ENCODE peak calls at places on chromosomes 4 and X, in five cellular contexts. One of them, this sample, is unnamed. For H3K36me3, the result is how much of the 10 kb centered on the place peaks cover.

GRCh38 chrX:100368167-100368566 is 41.9 kb downstream of the PCDH19 start:
- DNase-seq in sigmoid colon: no peak
- DNase-seq in BJ: no peak
- DNase-seq in MM.1S: peak
- DNase-seq in pancreas: no peak
- DNase-seq in this sample: peak

GRCh38 chr4:10111067-10111801 is 5.4 kb downstream of the WDR1 start:
- DNase-seq in sigmoid colon: no peak
- DNase-seq in BJ: no peak
- DNase-seq in MM.1S: no peak
- DNase-seq in pancreas: no peak
- DNase-seq in this sample: peak

GRCh38 chrX:140712413-140713173 is 3.0 kb downstream of the LINC00632 start:
- DNase-seq in sigmoid colon: peak
- DNase-seq in BJ: no peak
- DNase-seq in MM.1S: no peak
- DNase-seq in pancreas: peak
- DNase-seq in this sample: peak

GRCh38 chr4:181897935-181898334 is 345.3 kb upstream of the TENM3 start:
- DNase-seq in sigmoid colon: no peak
- DNase-seq in BJ: peak
- DNase-seq in MM.1S: no peak
- DNase-seq in pancreas: no peak
- DNase-seq in this sample: no peak

GRCh38 chrX:18676470-18676869 is 4.6 kb upstream of the RS1 start:
- DNase-seq in sigmoid colon: no peak
- DNase-seq in BJ: no peak
- DNase-seq in MM.1S: no peak
- DNase-seq in pancreas: peak
- DNase-seq in this sample: peak

GRCh38 chr4:86967798-86968197 is 33.0 kb downstream of the AFF1 start:
- DNase-seq in sigmoid colon: no peak
- DNase-seq in BJ: no peak
- DNase-seq in MM.1S: no peak
- DNase-seq in pancreas: no peak
- DNase-seq in this sample: no peak

GRCh38 chr4:130563185-130563890 is 1467.4 kb downstream of the C4orf33 start:
- DNase-seq in sigmoid colon: peak
- DNase-seq in BJ: peak
- DNase-seq in MM.1S: peak
- DNase-seq in pancreas: peak
- DNase-seq in this sample: peak

GRCh38 chrX:111168314-111168713 is 72.3 kb downstream of the PAK3 start:
- DNase-seq in sigmoid colon: no peak
- DNase-seq in BJ: no peak
- DNase-seq in MM.1S: no peak
- DNase-seq in pancreas: no peak
- DNase-seq in this sample: peak

GRCh38 chr4:5511791-5512190 is 196.6 kb downstream of the EVC2 start:
- DNase-seq in sigmoid colon: no peak
- DNase-seq in BJ: no peak
- DNase-seq in MM.1S: no peak
- DNase-seq in pancreas: no peak
- DNase-seq in this sample: no peak

GRCh38 chrX:85303544-85303943 is 59.8 kb downstream of the ZNF711 start:
- DNase-seq in sigmoid colon: no peak
- DNase-seq in BJ: no peak
- DNase-seq in MM.1S: peak
- DNase-seq in pancreas: no peak
- DNase-seq in this sample: no peak

GRCh38 chr4:166017804-166018203 is 144.8 kb downstream of the TLL1 start:
- DNase-seq in sigmoid colon: no peak
- DNase-seq in BJ: no peak
- DNase-seq in MM.1S: no peak
- DNase-seq in pancreas: no peak
- DNase-seq in this sample: no peak

GRCh38 chr4:151437505-151437904 is 28.5 kb downstream of the FHIP1A start:
- DNase-seq in sigmoid colon: no peak
- DNase-seq in BJ: no peak
- DNase-seq in MM.1S: no peak
- DNase-seq in pancreas: no peak
- DNase-seq in this sample: no peak

GRCh38 chr4:10123227-10124101 is 6.9 kb upstream of the WDR1 start:
- DNase-seq in sigmoid colon: no peak
- DNase-seq in BJ: no peak
- DNase-seq in MM.1S: peak
- DNase-seq in pancreas: no peak
- DNase-seq in this sample: peak

GRCh38 chr4:3657917-3658913 is 108.0 kb upstream of the ADRA2C start:
- DNase-seq in sigmoid colon: no peak
- DNase-seq in BJ: peak
- DNase-seq in MM.1S: no peak
- DNase-seq in pancreas: no peak
- DNase-seq in this sample: no peak

GRCh38 chr4:170651786-170652185 is 562.0 kb upstream of the AADAT start:
- DNase-seq in sigmoid colon: no peak
- DNase-seq in BJ: no peak
- DNase-seq in MM.1S: no peak
- DNase-seq in pancreas: no peak
- DNase-seq in this sample: no peak

GRCh38 chr4:48877827-48878535 is 28.6 kb downstream of the OCIAD2 start:
- DNase-seq in sigmoid colon: no peak
- DNase-seq in BJ: no peak
- DNase-seq in MM.1S: no peak
- DNase-seq in pancreas: no peak
- DNase-seq in this sample: no peak

GRCh38 chrX:73849054-73849453 is 286.1 kb downstream of the CHIC1 start:
- DNase-seq in sigmoid colon: no peak
- DNase-seq in BJ: no peak
- DNase-seq in MM.1S: no peak
- DNase-seq in pancreas: no peak
- DNase-seq in this sample: no peak

GRCh38 chr4:161829631-161830030 is 334.2 kb downstream of the FSTL5 start:
- DNase-seq in sigmoid colon: no peak
- DNase-seq in BJ: no peak
- DNase-seq in MM.1S: no peak
- DNase-seq in pancreas: no peak
- DNase-seq in this sample: no peak

GRCh38 chrX:34849371-34849770 is 93.2 kb upstream of the FAM47B start:
- DNase-seq in sigmoid colon: no peak
- DNase-seq in BJ: peak
- DNase-seq in MM.1S: no peak
- DNase-seq in pancreas: no peak
- DNase-seq in this sample: no peak

GRCh38 chr4:172547724-172548123 is 620.9 kb upstream of the GALNT7 start:
- DNase-seq in sigmoid colon: no peak
- DNase-seq in BJ: no peak
- DNase-seq in MM.1S: no peak
- DNase-seq in pancreas: no peak
- DNase-seq in this sample: no peak

GRCh38 chr4:139389102-139389501 is 64.8 kb upstream of the RAB33B start:
- DNase-seq in sigmoid colon: no peak
- DNase-seq in BJ: no peak
- DNase-seq in MM.1S: no peak
- DNase-seq in pancreas: no peak
- DNase-seq in this sample: no peak

GRCh38 chr4:10333942-10334341 is 123.3 kb downstream of the ZNF518B start:
- DNase-seq in sigmoid colon: no peak
- DNase-seq in BJ: no peak
- DNase-seq in MM.1S: no peak
- DNase-seq in pancreas: no peak
- DNase-seq in this sample: peak

GRCh38 chr4:34193451-34194154 is 2050.7 kb downstream of the ARAP2 start:
- DNase-seq in sigmoid colon: no peak
- DNase-seq in BJ: no peak
- DNase-seq in MM.1S: no peak
- DNase-seq in pancreas: no peak
- DNase-seq in this sample: no peak

GRCh38 chr4:92303621-92304027 is at the start of gene GRID2:
- DNase-seq in sigmoid colon: no peak
- DNase-seq in BJ: no peak
- DNase-seq in MM.1S: no peak
- DNase-seq in pancreas: no peak
- DNase-seq in this sample: peak

GRCh38 chr4:68373513-68373912 is 23.6 kb upstream of the YTHDC1 start:
- DNase-seq in sigmoid colon: peak
- DNase-seq in BJ: no peak
- DNase-seq in MM.1S: no peak
- DNase-seq in pancreas: peak
- DNase-seq in this sample: peak

GRCh38 chrX:102959471-102959870 is 22.4 kb downstream of the RAB40AL start:
- DNase-seq in sigmoid colon: no peak
- DNase-seq in BJ: peak
- DNase-seq in MM.1S: no peak
- DNase-seq in pancreas: no peak
- DNase-seq in this sample: no peak

GRCh38 chr4:7736436-7737267 is 203.0 kb downstream of the AFAP1 start:
- DNase-seq in sigmoid colon: no peak
- DNase-seq in BJ: no peak
- DNase-seq in MM.1S: no peak
- DNase-seq in pancreas: no peak
- DNase-seq in this sample: no peak

GRCh38 chrX:130539721-130540321 is 138.0 kb downstream of the RBMX2 start:
- DNase-seq in sigmoid colon: no peak
- DNase-seq in BJ: no peak
- DNase-seq in MM.1S: peak
- DNase-seq in pancreas: peak
- DNase-seq in this sample: peak

GRCh38 chrX:71393919-71394318 is 27.8 kb downstream of the TAF1 start:
- DNase-seq in sigmoid colon: no peak
- DNase-seq in BJ: no peak
- DNase-seq in MM.1S: no peak
- DNase-seq in pancreas: no peak
- DNase-seq in this sample: no peak
- H3K36me3 ChIP-seq in sigmoid colon: under half
- H3K36me3 ChIP-seq in BJ: under half
- H3K36me3 ChIP-seq in MM.1S: under half
- H3K36me3 ChIP-seq in pancreas: under half
- H3K36me3 ChIP-seq in this sample: under half

DNA sequence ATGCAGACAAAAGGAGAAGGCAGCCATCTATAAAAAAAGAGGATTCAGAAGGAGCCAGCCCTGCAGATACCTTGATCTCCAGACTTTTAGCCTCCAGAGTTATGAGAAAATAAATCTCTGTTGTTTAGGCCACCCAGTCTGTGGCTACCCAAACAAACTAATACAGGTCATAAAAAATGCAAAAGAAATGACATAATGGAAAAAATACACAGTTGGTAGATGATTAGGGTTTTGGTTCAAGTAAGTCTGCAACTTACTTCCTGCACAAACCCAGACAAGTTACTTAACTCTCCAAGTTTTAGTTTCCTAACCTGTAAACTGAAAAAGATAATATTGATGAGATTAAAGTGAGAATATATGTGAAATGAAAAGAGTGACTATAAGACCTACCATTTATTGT is 11.3 kb downstream of the QDPR start:
- DNase-seq in sigmoid colon: no peak
- DNase-seq in BJ: no peak
- DNase-seq in MM.1S: no peak
- DNase-seq in pancreas: no peak
- DNase-seq in this sample: no peak
- H3K36me3 ChIP-seq in sigmoid colon: under half
- H3K36me3 ChIP-seq in BJ: under half
- H3K36me3 ChIP-seq in MM.1S: under half
- H3K36me3 ChIP-seq in pancreas: under half
- H3K36me3 ChIP-seq in this sample: under half

DNA sequence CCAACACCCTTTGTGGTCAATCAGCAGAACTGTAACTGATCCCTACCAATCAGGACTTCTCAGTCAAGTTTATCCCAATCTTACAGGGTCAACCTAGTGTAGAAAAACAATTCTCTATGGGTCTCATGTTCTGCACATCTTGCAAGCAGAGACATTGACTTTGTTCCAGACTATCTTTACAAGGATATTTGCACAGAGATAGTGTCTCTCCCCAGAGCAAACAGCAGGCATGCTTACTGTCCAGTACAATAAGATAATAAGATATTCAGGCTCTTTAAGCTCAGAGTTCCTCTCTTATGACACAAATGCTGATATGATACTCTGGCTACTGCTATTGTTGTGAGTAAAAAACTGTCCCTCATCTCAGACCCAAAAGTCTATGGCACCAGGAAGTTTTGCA is 53.2 kb downstream of the ACSL4 start:
- DNase-seq in sigmoid colon: no peak
- DNase-seq in BJ: no peak
- DNase-seq in MM.1S: no peak
- DNase-seq in pancreas: no peak
- DNase-seq in this sample: no peak
- H3K36me3 ChIP-seq in sigmoid colon: under half
- H3K36me3 ChIP-seq in BJ: under half
- H3K36me3 ChIP-seq in MM.1S: under half
- H3K36me3 ChIP-seq in pancreas: under half
- H3K36me3 ChIP-seq in this sample: under half

GRCh38 chr4:112327950-112328349 is 30.8 kb downstream of the ALPK1 start:
- DNase-seq in sigmoid colon: no peak
- DNase-seq in BJ: no peak
- DNase-seq in MM.1S: peak
- DNase-seq in pancreas: no peak
- DNase-seq in this sample: peak

GRCh38 chr4:112325522-112325921 is 28.4 kb downstream of the ALPK1 start:
- DNase-seq in sigmoid colon: no peak
- DNase-seq in BJ: no peak
- DNase-seq in MM.1S: no peak
- DNase-seq in pancreas: no peak
- DNase-seq in this sample: no peak

GRCh38 chr4:112330921-112331320 is 33.8 kb downstream of the ALPK1 start:
- DNase-seq in sigmoid colon: no peak
- DNase-seq in BJ: no peak
- DNase-seq in MM.1S: no peak
- DNase-seq in pancreas: no peak
- DNase-seq in this sample: no peak

GRCh38 chr4:112332398-112332797 is 35.2 kb downstream of the ALPK1 start:
- DNase-seq in sigmoid colon: no peak
- DNase-seq in BJ: no peak
- DNase-seq in MM.1S: no peak
- DNase-seq in pancreas: no peak
- DNase-seq in this sample: no peak

DNA sequence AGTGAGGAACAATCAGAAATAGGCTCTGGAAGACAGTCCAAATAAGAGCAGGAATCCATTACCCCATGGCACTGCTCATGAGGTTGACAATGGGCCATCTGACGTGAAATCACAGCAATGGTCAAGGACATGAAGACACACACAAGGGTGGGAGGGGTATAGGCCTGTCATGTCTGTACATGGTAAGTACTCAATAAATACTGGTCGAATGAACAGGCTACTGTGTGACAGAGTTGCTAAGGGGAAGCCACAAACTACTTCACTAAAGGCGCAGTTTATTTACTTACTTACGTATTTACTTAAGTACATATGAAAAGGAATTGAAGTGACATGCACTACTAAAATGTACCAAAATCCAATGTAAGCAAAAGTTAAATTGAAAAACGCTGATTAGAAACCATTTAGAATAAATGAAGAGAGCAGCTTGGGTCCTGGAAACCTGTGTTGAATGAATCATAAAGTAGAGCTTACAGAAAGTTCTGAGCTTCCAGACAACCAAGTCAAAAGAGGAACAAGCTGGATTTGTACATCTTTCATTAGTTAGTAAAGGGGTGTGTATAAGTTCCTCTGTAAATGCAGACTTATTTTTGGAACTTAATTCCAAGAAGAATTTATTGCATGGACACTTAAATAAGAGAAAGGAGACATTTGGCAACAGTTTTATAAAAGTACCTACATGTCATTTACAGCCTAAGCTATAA is 32.7 kb downstream of the ALPK1 start:
- DNase-seq in sigmoid colon: no peak
- DNase-seq in BJ: no peak
- DNase-seq in MM.1S: no peak
- DNase-seq in pancreas: no peak
- DNase-seq in this sample: no peak
- H3K36me3 ChIP-seq in sigmoid colon: under half
- H3K36me3 ChIP-seq in BJ: under half
- H3K36me3 ChIP-seq in MM.1S: under half
- H3K36me3 ChIP-seq in pancreas: under half
- H3K36me3 ChIP-seq in this sample: under half

This sample was measured in H7.